ENCODE peak calls at places on chromosomes 4 and X, in ten cellular contexts. W is tibial nerve, X is transverse colon, I is GM06990, Y is HL-60, Q is uterus, V is GM23248, O is RWPE2, E is esophagus squamous epithelium, F is MG63. G is an unnamed sample. For H3K27me3, the result is how much of the 10 kb centered on the place peaks cover.

GRCh38 chrX:8815460-8816065 is 14.4 kb upstream of the FAM9A start:
- DNase-seq in O (no peak), Y (peak), I (no peak), X (no peak), F (no peak), Q (no peak), E (no peak), W (no peak), V (peak), G (peak)

GRCh38 chrX:15674514-15674898 is 9.9 kb upstream of the CLTRN start:
- DNase-seq in X (peak), Q (peak), E (no peak), W (peak), V (peak), O (peak), Y (peak), I (no peak), F (peak), G (peak)

GRCh38 chrX:52271212-52271611 is 86.5 kb downstream of the MAGED4 start:
- DNase-seq in Q (no peak), F (no peak), X (no peak), E (no peak), I (no peak), O (no peak), V (peak), Y (no peak), W (no peak), G (peak)

GRCh38 chr4:148055844-148056243 is 324.0 kb downstream of the ARHGAP10 start:
- DNase-seq in W (no peak), Y (no peak), V (no peak), X (no peak), Q (no peak), F (no peak), O (no peak), E (no peak), I (no peak), G (no peak)

GRCh38 chrX:15931362-15931761 is 76.7 kb upstream of the AP1S2 start:
- DNase-seq in W (no peak), X (no peak), I (no peak), O (no peak), V (no peak), F (no peak), Q (no peak), E (no peak), Y (peak), G (no peak)

GRCh38 chr4:55435136-55435535 is 39.4 kb downstream of the TMEM165 start:
- DNase-seq in O (no peak), I (peak), W (no peak), Y (peak), Q (no peak), X (no peak), V (peak), F (no peak), E (no peak), G (no peak)

GRCh38 chr4:3302786-3303444 is 10.1 kb downstream of the RGS12 start:
- DNase-seq in E (no peak), X (no peak), F (no peak), Q (no peak), V (no peak), O (no peak), W (no peak), I (no peak), Y (peak), G (peak)

GRCh38 chrX:39895228-39896110 is 202.3 kb downstream of the BCOR start:
- DNase-seq in I (no peak), Q (no peak), E (no peak), F (peak), W (no peak), Y (no peak), X (peak), V (peak), O (no peak), G (no peak)

GRCh38 chrX:31497086-31497485 is 425.2 kb upstream of the FTHL17 start:
- DNase-seq in I (no peak), W (no peak), V (peak), Y (no peak), F (no peak), O (no peak), E (no peak), Q (no peak), X (no peak), G (no peak)

GRCh38 chr4:173074501-173074946 is 94.1 kb upstream of the GALNT7 start:
- DNase-seq in X (no peak), F (peak), I (no peak), V (peak), Y (peak), Q (no peak), O (peak), E (no peak), W (no peak), G (no peak)

GRCh38 chrX:154734101-154734781 is 16.6 kb downstream of the GAB3 start:
- DNase-seq in I (no peak), W (no peak), V (peak), Q (peak), Y (peak), F (peak), E (no peak), X (peak), O (no peak), G (no peak)

GRCh38 chr4:96526625-96527024 is 686.7 kb downstream of the PDHA2 start:
- DNase-seq in E (no peak), O (no peak), F (no peak), V (no peak), W (no peak), Y (no peak), X (no peak), Q (no peak), I (no peak), G (no peak)

GRCh38 chrX:107659768-107660167 is 31.5 kb downstream of the PRPS1 start:
- DNase-seq in X (no peak), Y (no peak), O (no peak), V (peak), F (no peak), E (no peak), W (no peak), I (no peak), Q (no peak), G (no peak)

GRCh38 chr4:32140636-32141035 is 1420.5 kb downstream of the PCDH7 start:
- DNase-seq in V (no peak), Q (no peak), O (peak), E (no peak), X (no peak), F (peak), Y (peak), W (no peak), I (no peak), G (no peak)

GRCh38 chr4:152010680-152011079 is 249.9 kb upstream of the GATB start:
- DNase-seq in E (no peak), V (no peak), X (no peak), W (no peak), Q (no peak), I (no peak), F (no peak), Y (no peak), O (no peak), G (no peak)

GRCh38 chr4:19657856-19658255 is 593.8 kb upstream of the SLIT2 start:
- DNase-seq in E (no peak), Y (no peak), V (no peak), O (no peak), I (no peak), X (no peak), F (no peak), Q (no peak), W (no peak), G (no peak)

GRCh38 chr4:37473807-37474206 is 212.4 kb downstream of the RELL1 start:
- DNase-seq in V (no peak), Q (no peak), O (no peak), Y (no peak), W (no peak), E (no peak), I (no peak), X (no peak), F (no peak), G (no peak)

GRCh38 chrX:116801943-116802342 is 339.2 kb upstream of the CT83 start:
- DNase-seq in E (no peak), O (no peak), F (no peak), X (no peak), V (no peak), Q (no peak), W (no peak), I (no peak), Y (no peak), G (no peak)
- H3K27me3 ChIP-seq in E (under half), O (under half), F (under half), X (under half), V (under half), Q (under half), W (under half), I (under half), Y (under half), G (under half)

GRCh38 chr4:165677081-165677480 is 196.0 kb upstream of the TLL1 start:
- DNase-seq in X (no peak), V (no peak), Y (no peak), F (no peak), Q (no peak), E (no peak), W (no peak), O (no peak), I (no peak), G (no peak)
- H3K27me3 ChIP-seq in X (under half), V (under half), Y (under half), F (under half), Q (under half), E (under half), W (under half), O (under half), I (under half), G (under half)

DNA sequence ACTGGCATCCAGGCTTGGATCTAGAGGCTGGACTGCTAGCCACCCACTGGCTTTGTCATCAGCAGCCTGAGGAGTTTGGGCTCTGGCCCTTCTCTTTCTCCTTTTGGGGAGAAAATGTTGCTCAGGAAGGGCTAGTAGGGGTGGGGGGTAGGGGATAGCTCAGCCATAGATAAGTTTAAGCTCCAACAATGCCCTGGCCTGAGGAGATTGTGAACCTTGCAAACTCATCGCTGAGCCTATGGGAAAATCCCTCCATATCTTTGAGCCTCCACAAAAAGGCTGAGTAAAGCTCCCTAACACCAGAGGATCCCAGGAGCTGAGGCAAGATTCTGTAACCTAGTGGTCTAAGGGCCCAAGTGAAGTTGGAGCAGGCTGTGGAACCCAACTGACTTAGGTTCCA is 8.8 kb downstream of the OTUD5 start:
- DNase-seq in I (no peak), F (no peak), X (no peak), W (no peak), Q (no peak), O (no peak), Y (no peak), V (no peak), E (no peak), G (no peak)
- H3K27me3 ChIP-seq in I (under half), F (under half), X (under half), W (under half), Q (under half), O (under half), Y (under half), V (under half), E (under half), G (under half)

DNA sequence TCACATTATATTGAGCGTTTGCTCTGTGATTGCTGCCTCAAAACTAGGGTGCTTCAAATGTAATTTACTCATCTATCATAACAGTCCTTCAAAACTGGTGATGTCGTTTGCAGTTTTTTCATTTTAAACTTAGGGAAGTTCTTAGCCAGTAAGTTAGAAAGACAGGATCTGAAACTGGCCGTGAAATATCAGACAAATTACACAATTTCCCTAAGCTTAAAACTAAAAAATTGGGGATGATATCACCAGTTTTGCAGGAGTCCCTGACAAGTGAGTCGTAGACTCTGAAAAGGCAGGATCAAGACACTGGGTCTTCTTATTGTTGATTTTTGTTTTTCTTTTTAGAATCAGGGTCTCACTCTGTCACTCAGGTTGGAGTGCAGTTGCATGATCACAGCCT is 44.8 kb downstream of the MOB1B start:
- DNase-seq in X (no peak), W (no peak), F (no peak), E (no peak), V (peak), I (no peak), Y (no peak), O (no peak), Q (no peak), G (no peak)
- H3K27me3 ChIP-seq in X (under half), W (under half), F (under half), E (under half), V (under half), I (under half), Y (under half), O (under half), Q (under half), G (under half)

G was measured in BE2C.